ENCODE peak calls at places on chromosome 21, in seven cellular contexts. L, Z, P, K, R, M and H are unnamed samples.

GRCh38 chr21:42663860-42664535 is 10.6 kb downstream of the PDE9A start:
- DNase-seq in K (no peak), P (no peak), M (no peak), Z (no peak), R (no peak), L (no peak), H (no peak)

GRCh38 chr21:16837319-16837718 is 675.5 kb upstream of the CXADR start:
- DNase-seq in P (no peak), R (peak; percentile 3), M (no peak), K (no peak), Z (no peak), L (no peak), H (no peak)

GRCh38 chr21:35179990-35180557 is 131.0 kb upstream of the RUNX1 start:
- DNase-seq in Z (no peak), K (peak; percentile 43), P (no peak), R (peak; percentile 71), M (no peak), L (no peak), H (no peak)

GRCh38 chr21:38879912-38880577 is 74.3 kb downstream of the ETS2 start:
- DNase-seq in Z (no peak), P (no peak), L (no peak), K (no peak), M (no peak), R (no peak), H (no peak)

GRCh38 chr21:35232545-35233176 is 183.6 kb upstream of the RUNX1 start:
- DNase-seq in K (peak; percentile 35), M (no peak), P (no peak), R (peak; percentile 36), L (no peak), Z (no peak), H (no peak)

GRCh38 chr21:41489329-41489728 is 18.6 kb downstream of the TMPRSS2 start:
- DNase-seq in R (no peak), P (no peak), K (no peak), M (no peak), Z (no peak), L (no peak), H (no peak)

GRCh38 chr21:37339527-37339889 is 27.1 kb upstream of the DYRK1A start:
- DNase-seq in Z (no peak), M (no peak), R (no peak), K (no peak), P (no peak), L (no peak), H (no peak)

GRCh38 chr21:37974081-37974480 is 57.8 kb upstream of the KCNJ6 start:
- DNase-seq in P (no peak), K (no peak), M (no peak), R (peak; percentile 2), L (no peak), Z (no peak), H (no peak)

GRCh38 chr21:38897532-38898421 is 92.0 kb downstream of the ETS2 start:
- DNase-seq in M (no peak), P (no peak), K (no peak), Z (no peak), R (no peak), L (no peak), H (no peak)